ENCODE peak calls at places on chromosomes 7 and 10, in seven cellular contexts. H, G, M, Z, O, R and B are unnamed samples.

GRCh38 chr7:91169819-91170218 is 94.4 kb upstream of the FZD1 start:
- DNase-seq in Z (no peak), O (no peak), G (no peak), M (no peak), H (no peak), R (no peak), B (no peak)

GRCh38 chr10:60446855-60447254 is 57.2 kb upstream of the ANK3 start:
- DNase-seq in O (no peak), G (no peak), Z (no peak), H (no peak), M (no peak), R (peak), B (no peak)

GRCh38 chr7:90763108-90763507 is 167.0 kb downstream of the CDK14 start:
- DNase-seq in H (no peak), R (no peak), O (no peak), M (no peak), Z (no peak), G (no peak), B (no peak)

GRCh38 chr10:91311601-91312000 is 91.1 kb downstream of the PCGF5 start:
- DNase-seq in H (no peak), G (no peak), M (no peak), Z (no peak), O (no peak), R (no peak), B (no peak)

GRCh38 chr10:72515455-72515854 is 110.4 kb downstream of the MICU1 start:
- DNase-seq in M (no peak), O (no peak), G (no peak), R (no peak), H (no peak), Z (no peak), B (no peak)

GRCh38 chr10:76190871-76191270 is 759.4 kb downstream of the LRMDA start:
- DNase-seq in G (no peak), R (no peak), H (no peak), M (no peak), Z (no peak), O (no peak), B (no peak)

GRCh38 chr10:99369126-99369525 is 40.0 kb downstream of the CNNM1 start:
- DNase-seq in O (no peak), R (no peak), H (no peak), Z (no peak), M (no peak), G (no peak), B (no peak)

GRCh38 chr10:60358282-60358681 is 31.4 kb downstream of the ANK3 start:
- DNase-seq in R (no peak), G (no peak), Z (no peak), H (no peak), M (no peak), O (no peak), B (no peak)

GRCh38 chr10:17782921-17783665 is 26.1 kb upstream of the MRC1 start:
- DNase-seq in R (no peak), G (no peak), O (peak), H (no peak), M (no peak), Z (no peak), B (no peak)

GRCh38 chr10:69863580-69863979 is 61.9 kb downstream of the COL13A1 start:
- DNase-seq in M (no peak), O (peak), H (no peak), G (no peak), Z (peak), R (no peak), B (no peak)